ENCODE peak calls at places on chromosomes 12 and 14, in nine cellular contexts. R is GM23248; U is A549; F is Right ventricle myocardium superior; I is GDM1; X is coronary artery; G is activated CD4-positive, alpha-beta T cell treated with anti-CD3 and anti-CD28 coated beads for 4 hours; Y is HT-29; H is MM.1S. L is an unnamed sample.

GRCh38 chr12:123099556-123100192 is 51.2 kb downstream of the PITPNM2 start:
- DNase-seq in F (no peak), U (no peak), R (no peak), H (no peak), Y (no peak), X (no peak), G (no peak), I (no peak), L (no peak)

GRCh38 chr14:106491851-106492250 is 965.5 kb downstream of the TMEM121 start:
- DNase-seq in Y (peak), U (peak), F (no peak), H (peak), G (no peak), R (peak), X (no peak), I (no peak), L (no peak)

GRCh38 chr12:79886917-79887519 is 47.9 kb downstream of the PPP1R12A start:
- DNase-seq in Y (peak), H (peak), G (no peak), F (no peak), X (no peak), R (peak), I (peak), U (peak), L (no peak)

GRCh38 chr12:49962861-49963765 is 1.4 kb downstream of the AQP5 start:
- DNase-seq in H (no peak), F (peak), R (peak), I (no peak), Y (peak), X (no peak), U (peak), G (no peak), L (peak)

GRCh38 chr14:23160924-23161522 is 22.4 kb downstream of the SLC7A8 start:
- DNase-seq in I (no peak), U (peak), G (no peak), Y (no peak), H (no peak), F (no peak), X (no peak), R (peak), L (no peak)

GRCh38 chr14:102086346-102086971 is 385 bp downstream of the HSP90AA1 start:
- DNase-seq in F (peak), U (peak), G (peak), R (peak), Y (peak), H (peak), I (no peak), X (no peak), L (no peak)

GRCh38 chr12:7915911-7916403 is 20.0 kb downstream of the SLC2A3 start:
- DNase-seq in G (no peak), I (no peak), X (no peak), U (no peak), Y (no peak), H (no peak), F (no peak), R (no peak), L (no peak)

GRCh38 chr14:61386173-61386772 is 64.9 kb downstream of the PRKCH start:
- DNase-seq in G (no peak), Y (no peak), H (no peak), F (no peak), X (no peak), R (no peak), I (no peak), U (no peak), L (no peak)

GRCh38 chr14:50040401-50040775 is 76.0 kb downstream of the VCPKMT start:
- DNase-seq in X (no peak), H (peak), Y (peak), U (peak), I (peak), R (peak), G (peak), F (no peak), L (no peak)

GRCh38 chr14:32611752-32612151 is 282.7 kb downstream of the AKAP6 start:
- DNase-seq in G (no peak), U (no peak), X (no peak), R (peak), F (no peak), Y (no peak), I (no peak), H (no peak), L (no peak)

GRCh38 chr12:93137656-93138612 is 208.8 kb upstream of the EEA1 start:
- DNase-seq in R (peak), H (no peak), I (no peak), U (peak), Y (no peak), X (no peak), G (no peak), F (no peak), L (no peak)

GRCh38 chr14:70515796-70516195 is 19.0 kb downstream of the ADAM20 start:
- DNase-seq in R (peak), F (no peak), Y (no peak), U (no peak), G (no peak), X (no peak), H (no peak), I (no peak), L (no peak)

GRCh38 chr12:69254046-69254445 is 14.7 kb downstream of the CPSF6 start:
- DNase-seq in X (no peak), U (peak), R (peak), H (peak), Y (peak), I (peak), G (no peak), F (no peak), L (no peak)

GRCh38 chr12:110668480-110669192 is 20.3 kb downstream of the HVCN1 start:
- DNase-seq in H (no peak), Y (no peak), G (no peak), I (no peak), X (no peak), R (no peak), F (no peak), U (no peak), L (no peak)

GRCh38 chr12:47219243-47219642 is 139.5 kb upstream of the AMIGO2 start:
- DNase-seq in Y (peak), X (no peak), I (no peak), U (peak), H (no peak), R (peak), G (no peak), F (no peak), L (no peak)

GRCh38 chr12:19288603-19289244 is 150.6 kb upstream of the AEBP2 start:
- DNase-seq in H (peak), R (peak), G (no peak), I (no peak), U (peak), Y (peak), F (no peak), X (no peak), L (no peak)

GRCh38 chr12:49543914-49544815 is 5.3 kb downstream of the KCNH3 start:
- DNase-seq in Y (no peak), H (no peak), X (no peak), F (peak), G (no peak), I (no peak), R (no peak), U (no peak), L (no peak)

GRCh38 chr12:132597333-132598283 is 12.8 kb downstream of the LRCOL1 start:
- DNase-seq in Y (no peak), U (peak), X (no peak), F (no peak), G (no peak), R (peak), H (no peak), I (peak), L (no peak)

GRCh38 chr12:1162083-1162760 is 171.2 kb downstream of the ERC1 start:
- DNase-seq in R (no peak), H (no peak), X (no peak), F (no peak), G (no peak), U (no peak), Y (no peak), I (no peak), L (no peak)

GRCh38 chr14:85529803-85530574 is at the start of gene FLRT2:
- DNase-seq in I (no peak), X (peak), H (no peak), Y (no peak), R (peak), G (no peak), U (peak), F (peak), L (no peak)

GRCh38 chr14:59267046-59267445 is 78.6 kb downstream of the DAAM1 start:
- DNase-seq in X (no peak), U (no peak), I (no peak), F (no peak), R (no peak), H (no peak), G (no peak), Y (no peak), L (no peak)

GRCh38 chr12:67697443-67697842 is 48.9 kb downstream of the DYRK2 start:
- DNase-seq in H (no peak), I (no peak), Y (no peak), U (no peak), R (peak), G (peak), F (no peak), X (no peak), L (no peak)

GRCh38 chr12:47717443-47718193 is 7.7 kb downstream of the ENDOU start:
- DNase-seq in R (peak), F (peak), H (peak), G (peak), Y (peak), U (peak), X (peak), I (peak), L (peak)

GRCh38 chr14:37546621-37547447 is 48.2 kb downstream of the FOXA1 start:
- DNase-seq in G (no peak), R (no peak), Y (peak), I (no peak), H (no peak), X (no peak), U (peak), F (no peak), L (no peak)